ENCODE peak calls at places on chromosomes 12 and 14, in four cellular contexts. X, I, M and R are unnamed samples.

GRCh38 chr14:71554323-71554722 is 377.9 kb upstream of the RGS6 start:
- DNase-seq in X (no peak), I (no peak), M (no peak), R (no peak)

GRCh38 chr12:56087220-56087619 is 7.3 kb downstream of the ERBB3 start:
- DNase-seq in M (no peak), I (peak; percentile 89), X (peak; percentile 42), R (peak; percentile 79)

GRCh38 chr14:91252901-91253794 is 8.6 kb upstream of the GPR68 start:
- DNase-seq in M (no peak), X (no peak), I (no peak), R (peak; percentile 77)

GRCh38 chr12:77005699-77006098 is 59.7 kb downstream of the E2F7 start:
- DNase-seq in X (no peak), I (no peak), M (no peak), R (no peak)

GRCh38 chr12:10941369-10941768 is 2.3 kb upstream of the TAS2R14 start:
- DNase-seq in I (no peak), X (no peak), M (no peak), R (no peak)

GRCh38 chr14:24971255-24971654 is 78.7 kb downstream of the STXBP6 start:
- DNase-seq in I (no peak), M (no peak), X (no peak), R (no peak)

GRCh38 chr12:9642606-9643270 is 26.8 kb upstream of the CLEC2D start:
- DNase-seq in I (no peak), X (no peak), M (no peak), R (no peak)

GRCh38 chr14:74980398-74980745 is 22.3 kb upstream of the EIF2B2 start:
- DNase-seq in X (no peak), M (no peak), I (no peak), R (no peak)

GRCh38 chr14:70642313-70643235 is 858 bp downstream of the TTC9 start:
- DNase-seq in I (no peak), X (no peak), M (no peak), R (peak; percentile 62)

GRCh38 chr14:29085546-29085945 is 319.0 kb downstream of the FOXG1 start:
- DNase-seq in X (no peak), M (peak; percentile 39), I (no peak), R (no peak)

GRCh38 chr12:22083167-22083566 is 37.1 kb downstream of the CMAS start:
- DNase-seq in X (no peak), M (peak; percentile 16), I (no peak), R (no peak)

GRCh38 chr12:88638388-88638787 is 58.1 kb upstream of the KITLG start:
- DNase-seq in I (no peak), M (no peak), X (no peak), R (no peak)

GRCh38 chr14:33979613-33980276 is 28.9 kb upstream of the EGLN3 start:
- DNase-seq in M (no peak), X (no peak), I (no peak), R (no peak)

GRCh38 chr12:107992870-107993451 is 136.1 kb upstream of the WSCD2 start:
- DNase-seq in I (no peak), M (peak; percentile 49), X (peak; percentile 9), R (no peak)

GRCh38 chr12:116881325-116881866 is at the start of gene HRK:
- DNase-seq in I (no peak), X (no peak), M (no peak), R (no peak)

GRCh38 chr12:19181666-19182426 is 52.3 kb downstream of the PLEKHA5 start:
- DNase-seq in X (no peak), I (no peak), M (no peak), R (no peak)

GRCh38 chr12:101769865-101770264 is 30.6 kb upstream of the SYCP3 start:
- DNase-seq in X (no peak), I (no peak), M (no peak), R (no peak)

GRCh38 chr14:72516936-72517408 is 376.9 kb downstream of the DPF3 start:
- DNase-seq in M (peak; percentile 46), X (peak; percentile 7), I (no peak), R (no peak)

GRCh38 chr12:116687888-116688287 is 50.0 kb downstream of the SPRING1 start:
- DNase-seq in X (peak; percentile 61), I (peak; percentile 74), M (peak; percentile 44), R (peak; percentile 79)

GRCh38 chr12:114848661-114849060 is 164.7 kb upstream of the TBX3 start:
- DNase-seq in M (no peak), X (no peak), I (no peak), R (no peak)

GRCh38 chr12:92324849-92325500 is 179.3 kb upstream of the BTG1 start:
- DNase-seq in M (no peak), X (no peak), I (no peak), R (no peak)

GRCh38 chr12:91483471-91483985 is 300.9 kb upstream of the DCN start:
- DNase-seq in M (no peak), I (no peak), X (no peak), R (no peak)

GRCh38 chr12:52435659-52435999 is 1.5 kb upstream of the KRT75 start:
- DNase-seq in M (no peak), X (no peak), I (no peak), R (no peak)